ENCODE peak calls at places on chromosomes 3 and 15, in five cellular contexts. F is CD8-positive, alpha-beta memory T cell; G is uterus; Z is CD8-positive, alpha-beta T cell; D is fibroblast of lung. U is an unnamed sample.

GRCh38 chr3:150384517-150385212 is 23.4 kb upstream of the TSC22D2 start:
- DNase-seq in F (peak; percentile 3), G (no peak), Z (peak; percentile 37), D (peak; percentile 28), U (no peak)

GRCh38 chr3:45367451-45367850 is 20.9 kb upstream of the LARS2 start:
- DNase-seq in F (no peak), G (no peak), Z (no peak), D (peak; percentile 87), U (peak; percentile 56)

GRCh38 chr3:162302983-162303624 is 806.5 kb downstream of the OTOL1 start:
- DNase-seq in F (no peak), G (no peak), Z (no peak), D (peak; percentile 46), U (no peak)

GRCh38 chr15:35736150-35736549 is 190.2 kb upstream of the DPH6 start:
- DNase-seq in F (no peak), G (no peak), Z (no peak), D (peak; percentile 53), U (no peak)

GRCh38 chr15:76075060-76075459 is 15.3 kb downstream of the TMEM266 start:
- DNase-seq in F (no peak), G (no peak), Z (no peak), D (no peak), U (no peak)

GRCh38 chr3:170355738-170356595 is 1.5 kb upstream of the SKIL start:
- DNase-seq in F (peak; percentile 25), G (peak; percentile 41), Z (no peak), D (peak; percentile 69), U (peak; percentile 70)

GRCh38 chr3:104190681-104191080 is 1176.0 kb upstream of the ALCAM start:
- DNase-seq in F (no peak), G (no peak), Z (no peak), D (peak; percentile 14), U (no peak)

GRCh38 chr3:58529516-58530353 is 7.3 kb downstream of the ACOX2 start:
- DNase-seq in F (no peak), G (no peak), Z (no peak), D (no peak), U (peak; percentile 11)

GRCh38 chr15:66591322-66591862 is 25.6 kb upstream of the LCTL start:
- DNase-seq in F (no peak), G (no peak), Z (no peak), D (no peak), U (no peak)

GRCh38 chr15:33649217-33649933 is 318.9 kb upstream of the CHRM5 start:
- DNase-seq in F (no peak), G (no peak), Z (no peak), D (no peak), U (no peak)

GRCh38 chr3:167067844-167068161 is 312.3 kb downstream of the ZBBX start:
- DNase-seq in F (no peak), G (no peak), Z (no peak), D (no peak), U (no peak)

GRCh38 chr3:180802837-180803236 is 109.6 kb upstream of the FXR1 start:
- DNase-seq in F (no peak), G (no peak), Z (no peak), D (peak; percentile 9), U (no peak)

GRCh38 chr3:30641612-30642251 is 35.3 kb downstream of the TGFBR2 start:
- DNase-seq in F (no peak), G (no peak), Z (no peak), D (no peak), U (no peak)

GRCh38 chr3:30643763-30644462 is 37.5 kb downstream of the TGFBR2 start:
- DNase-seq in F (peak; percentile 44), G (peak; percentile 36), Z (peak; percentile 59), D (no peak), U (no peak)

GRCh38 chr3:30644615-30645014 is 38.2 kb downstream of the TGFBR2 start:
- DNase-seq in F (peak; percentile 34), G (peak; percentile 66), Z (peak; percentile 57), D (peak; percentile 77), U (no peak)

GRCh38 chr3:30640856-30641255 is 34.5 kb downstream of the TGFBR2 start:
- DNase-seq in F (no peak), G (no peak), Z (no peak), D (no peak), U (no peak)

DNA sequence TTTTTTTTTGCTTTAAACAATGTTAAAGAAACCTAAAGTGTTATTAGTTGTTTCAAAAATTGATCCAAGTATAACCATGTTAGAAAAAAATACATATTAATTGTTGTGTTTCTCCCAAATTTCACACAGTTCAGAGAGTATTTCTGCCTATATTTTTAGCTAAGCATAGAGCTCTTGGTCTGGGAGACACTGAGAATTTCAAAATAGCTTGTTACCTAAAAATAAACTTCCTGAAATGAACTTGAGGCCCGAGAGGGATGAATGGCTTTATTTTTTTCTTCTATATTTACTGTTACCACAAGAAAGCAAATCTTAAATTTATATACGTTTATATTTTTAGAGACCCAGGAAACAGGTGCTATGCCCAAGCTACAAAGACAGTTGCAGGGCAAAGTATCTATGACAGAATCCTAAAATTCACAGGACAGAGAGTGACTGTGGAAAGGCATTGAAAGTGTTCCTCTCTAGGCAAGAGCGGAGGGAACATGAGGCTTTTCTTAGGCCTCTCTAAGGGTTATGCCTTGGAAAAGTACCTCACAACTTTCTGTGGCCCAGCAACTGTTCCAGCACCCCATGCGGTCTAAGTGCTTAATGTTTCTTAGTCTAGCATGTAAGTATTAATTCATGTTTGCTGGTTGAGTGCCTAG is 36.4 kb downstream of the TGFBR2 start:
- DNase-seq in F (no peak), G (no peak), Z (no peak), D (no peak), U (no peak)
- H3K4me1 ChIP-seq in F (peaks cover 98% of the 10 kb centered on the region), G (peaks cover 5% of the 10 kb centered on the region), Z (peaks cover 100% of the 10 kb centered on the region), D (peaks cover 8% of the 10 kb centered on the region), U (no peaks in the 10 kb centered on the region)

DNA sequence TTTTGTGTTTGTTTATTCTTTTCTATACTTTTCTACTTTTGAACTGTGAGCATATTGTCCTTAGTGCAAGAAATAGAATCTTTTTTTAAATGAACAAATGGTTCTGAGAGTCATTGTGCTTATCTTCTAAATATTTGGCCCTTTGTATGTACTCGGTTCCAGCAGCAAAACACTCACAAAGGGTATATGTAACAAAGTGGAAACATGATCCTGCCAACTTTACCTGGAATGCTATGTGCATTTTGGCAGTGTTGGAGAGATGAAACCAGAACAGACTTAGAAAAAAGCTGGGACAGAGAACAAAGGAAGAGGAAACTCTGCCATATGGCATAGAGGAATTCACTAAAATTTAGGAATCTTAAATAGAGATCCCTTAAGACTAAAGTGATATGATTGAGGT is 150.1 kb downstream of the FGF12 start:
- DNase-seq in F (no peak), G (no peak), Z (no peak), D (no peak), U (no peak)
- H3K36me3 ChIP-seq in F (no peaks in the 10 kb centered on the region), G (no peaks in the 10 kb centered on the region), Z (no peaks in the 10 kb centered on the region), D (no peaks in the 10 kb centered on the region), U (no peaks in the 10 kb centered on the region)

GRCh38 chr3:152271465-152272035 is 2.8 kb downstream of the MBNL1 start:
- DNase-seq in F (no peak), G (no peak), Z (no peak), D (no peak), U (no peak)
- H3K4me1 ChIP-seq in F (peaks cover 54% of the 10 kb centered on the region), G (no peaks in the 10 kb centered on the region), Z (peaks cover 50% of the 10 kb centered on the region), D (peaks cover 16% of the 10 kb centered on the region), U (peaks cover 61% of the 10 kb centered on the region)

GRCh38 chr15:79919749-79920511 is 23.1 kb upstream of the MTHFS start:
- DNase-seq in F (no peak), G (no peak), Z (no peak), D (no peak), U (no peak)

GRCh38 chr15:79914728-79915127 is 17.9 kb upstream of the MTHFS start:
- DNase-seq in F (no peak), G (no peak), Z (no peak), D (no peak), U (no peak)

GRCh38 chr15:79916424-79916823 is 19.6 kb upstream of the MTHFS start:
- DNase-seq in F (no peak), G (no peak), Z (no peak), D (no peak), U (no peak)

GRCh38 chr15:79919090-79919748 is 22.4 kb upstream of the MTHFS start:
- DNase-seq in F (no peak), G (no peak), Z (no peak), D (no peak), U (no peak)

DNA sequence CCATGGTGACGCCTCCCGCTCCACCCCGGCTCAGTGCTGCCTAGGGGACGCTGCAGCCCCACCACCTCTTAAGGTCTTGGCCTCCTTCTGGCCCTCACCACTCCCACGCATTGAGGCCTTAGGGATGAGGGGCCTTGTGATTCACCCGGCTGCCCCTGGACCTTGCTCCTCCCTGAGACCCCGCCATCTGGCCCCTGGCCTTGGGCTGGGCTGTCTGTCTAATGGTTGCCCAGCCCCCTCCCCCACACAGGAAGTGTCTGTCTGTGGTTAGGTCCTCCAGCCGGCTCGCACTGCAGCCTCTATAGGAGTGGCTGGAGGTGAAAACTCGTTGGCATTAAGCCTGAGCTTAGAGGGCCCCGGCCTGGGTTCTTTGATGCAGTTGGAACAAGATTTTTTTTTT is 21.5 kb upstream of the MTHFS start:
- DNase-seq in F (no peak), G (no peak), Z (no peak), D (no peak), U (no peak)
- H3K36me3 ChIP-seq in F (no peaks in the 10 kb centered on the region), G (no peaks in the 10 kb centered on the region), Z (peaks cover 4% of the 10 kb centered on the region), D (no peaks in the 10 kb centered on the region), U (peaks cover 70% of the 10 kb centered on the region)

GRCh38 chr15:64503640-64504039 is 43.3 kb downstream of the ZNF609 start:
- DNase-seq in F (no peak), G (no peak), Z (no peak), D (no peak), U (no peak)
- H3K4me1 ChIP-seq in F (peaks cover 75% of the 10 kb centered on the region), G (peaks cover 18% of the 10 kb centered on the region), Z (peaks cover 84% of the 10 kb centered on the region), D (peaks cover 28% of the 10 kb centered on the region), U (peaks cover 3% of the 10 kb centered on the region)

DNA sequence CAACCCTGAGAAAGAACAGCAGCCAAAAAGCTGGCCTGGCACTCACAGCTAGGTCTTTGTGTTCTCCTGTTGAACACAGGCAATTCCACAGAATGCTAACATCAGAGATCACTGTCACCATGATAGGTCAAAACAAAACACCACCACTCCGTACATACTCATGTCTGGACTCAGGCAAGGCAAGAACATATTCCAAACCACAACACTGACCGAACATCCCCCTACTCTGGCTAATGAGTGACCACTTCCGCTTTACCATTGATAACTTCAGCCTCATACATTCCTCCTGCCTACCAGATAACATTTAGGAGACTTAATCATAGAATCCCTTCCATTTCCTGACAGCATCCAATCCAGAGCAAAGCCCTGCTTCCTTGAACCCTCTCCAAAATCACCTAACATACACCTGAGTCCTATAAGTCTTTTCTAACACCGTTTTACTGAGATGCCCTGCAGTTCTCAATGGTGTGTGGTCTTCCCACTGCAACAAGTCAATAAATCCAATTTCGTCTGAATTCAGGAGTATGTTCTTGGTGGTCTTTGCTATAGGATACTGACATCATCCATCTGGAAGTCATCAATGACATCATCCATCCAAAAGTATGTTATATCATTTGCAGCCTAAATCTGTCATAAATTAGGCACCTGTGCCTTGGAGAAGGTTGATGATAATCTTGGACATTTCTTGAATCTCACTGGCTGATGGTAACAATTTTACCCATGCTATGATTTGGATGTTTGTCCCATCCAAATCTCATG is 23.7 kb downstream of the RIOX2 start:
- DNase-seq in F (no peak), G (no peak), Z (no peak), D (no peak), U (no peak)
- H3K36me3 ChIP-seq in F (peaks cover 31% of the 10 kb centered on the region), G (no peaks in the 10 kb centered on the region), Z (peaks cover 54% of the 10 kb centered on the region), D (peaks cover 12% of the 10 kb centered on the region), U (peaks cover 64% of the 10 kb centered on the region)

GRCh38 chr3:152258448-152259302 is 10.1 kb upstream of the MBNL1 start:
- DNase-seq in F (peak; percentile 47), G (peak; percentile 61), Z (peak; percentile 67), D (peak; percentile 98), U (peak; percentile 66)
- H3K4me1 ChIP-seq in F (peaks cover 90% of the 10 kb centered on the region), G (no peaks in the 10 kb centered on the region), Z (peaks cover 80% of the 10 kb centered on the region), D (peaks cover 5% of the 10 kb centered on the region), U (peaks cover 30% of the 10 kb centered on the region)